ENCODE peak calls at places on chromosome 2, in six cellular contexts. W is H1, H is HCT116, C is HepG2, B is K562, I is GM12878. F is an unnamed sample. For H3K9me3, the result is how much of the 10 kb centered on the place peaks cover.

GRCh38 chr2:26595146-26595545 is 46.0 kb downstream of the CIB4 start:
- DNase-seq in H (no peak), W (peak), I (no peak), C (no peak), B (no peak), F (no peak)

GRCh38 chr2:155215037-155215707 is 516.7 kb downstream of the KCNJ3 start:
- DNase-seq in H (no peak), W (no peak), I (no peak), B (no peak), C (no peak), F (no peak)

GRCh38 chr2:98583516-98583865 is 24.8 kb downstream of the COA5 start:
- DNase-seq in C (no peak), W (peak), I (no peak), B (no peak), H (no peak), F (no peak)

GRCh38 chr2:239106314-239106908 is 258.5 kb downstream of the TWIST2 start:
- DNase-seq in I (no peak), W (peak), B (peak), H (peak), C (peak), F (peak)

GRCh38 chr2:135055182-135055786 is 3.2 kb downstream of the RAB3GAP1 start:
- DNase-seq in C (no peak), H (no peak), W (no peak), B (no peak), I (no peak), F (no peak)

GRCh38 chr2:69583434-69583833 is 60.1 kb downstream of the AAK1 start:
- DNase-seq in B (no peak), C (no peak), W (no peak), H (no peak), I (no peak), F (no peak)

GRCh38 chr2:9846554-9846953 is 3.3 kb downstream of the TAF1B start:
- DNase-seq in C (no peak), I (no peak), H (no peak), W (no peak), B (no peak), F (no peak)

GRCh38 chr2:195848119-195848899 is 191.3 kb downstream of the SLC39A10 start:
- DNase-seq in W (no peak), I (no peak), B (no peak), C (no peak), H (peak), F (no peak)

GRCh38 chr2:143171817-143172216 is 42.6 kb downstream of the ARHGAP15 start:
- DNase-seq in H (no peak), W (no peak), I (no peak), B (no peak), C (no peak), F (no peak)

GRCh38 chr2:82283075-82283474 is 1978.5 kb upstream of the LRRTM1 start:
- DNase-seq in B (no peak), W (no peak), C (no peak), I (no peak), H (no peak), F (no peak)

GRCh38 chr2:27148801-27149439 is at the start of gene TCF23:
- DNase-seq in B (no peak), C (no peak), W (no peak), H (no peak), I (no peak), F (no peak)

GRCh38 chr2:144553379-144553778 is 33.5 kb upstream of the ZEB2 start:
- DNase-seq in W (no peak), I (no peak), B (peak), H (no peak), C (no peak), F (no peak)

GRCh38 chr2:69459936-69460335 is 22.7 kb upstream of the NFU1 start:
- DNase-seq in H (no peak), I (no peak), W (no peak), B (no peak), C (no peak), F (no peak)

GRCh38 chr2:46329803-46330775 is 32.9 kb downstream of the EPAS1 start:
- DNase-seq in C (peak), H (no peak), W (no peak), I (no peak), B (no peak), F (no peak)

GRCh38 chr2:61460168-61460567 is 10.7 kb downstream of the USP34 start:
- DNase-seq in B (no peak), W (no peak), C (peak), H (no peak), I (no peak), F (no peak)

GRCh38 chr2:115174651-115175050 is 732.2 kb downstream of the DPP10 start:
- DNase-seq in C (no peak), W (no peak), H (no peak), I (no peak), B (no peak), F (no peak)

GRCh38 chr2:2229898-2230817 is 100.9 kb downstream of the MYT1L start:
- DNase-seq in I (no peak), H (no peak), C (no peak), B (no peak), W (no peak), F (no peak)

GRCh38 chr2:241797441-241798080 is 11.4 kb upstream of the NEU4 start:
- DNase-seq in W (no peak), C (no peak), B (no peak), I (no peak), H (no peak), F (no peak)

GRCh38 chr2:151042938-151043337 is 218.7 kb downstream of the RBM43 start:
- DNase-seq in B (no peak), W (no peak), C (no peak), I (no peak), H (no peak), F (no peak)

GRCh38 chr2:154952346-154953010 is 254.0 kb downstream of the KCNJ3 start:
- DNase-seq in C (no peak), H (no peak), I (no peak), B (no peak), W (no peak), F (no peak)

GRCh38 chr2:136670-137069 is 90.4 kb upstream of the FAM110C start:
- DNase-seq in I (no peak), B (no peak), C (no peak), H (no peak), W (no peak), F (no peak)

GRCh38 chr2:39306626-39307025 is 62.9 kb upstream of the CDKL4 start:
- DNase-seq in W (no peak), H (no peak), I (no peak), C (no peak), B (no peak), F (no peak)

GRCh38 chr2:54329482-54330225 is 73.6 kb upstream of the TSPYL6 start:
- DNase-seq in B (no peak), W (no peak), I (no peak), C (peak), H (no peak), F (no peak)

GRCh38 chr2:111689899-111690298 is 194.1 kb downstream of the ANAPC1 start:
- DNase-seq in I (no peak), B (no peak), C (no peak), H (no peak), W (no peak), F (no peak)

GRCh38 chr2:181680055-181680936 is at the start of gene NEUROD1:
- DNase-seq in H (no peak), I (no peak), W (peak), B (no peak), C (no peak), F (peak)

GRCh38 chr2:181679544-181679979 is 755 bp downstream of the NEUROD1 start:
- DNase-seq in B (no peak), I (no peak), H (no peak), W (no peak), C (no peak), F (no peak)

GRCh38 chr2:181682026-181682789 is 1.9 kb upstream of the NEUROD1 start:
- DNase-seq in I (no peak), B (no peak), W (peak), H (no peak), C (no peak), F (no peak)

GRCh38 chr2:181682795-181683517 is 2.6 kb upstream of the NEUROD1 start:
- DNase-seq in C (no peak), W (no peak), B (no peak), H (no peak), I (no peak), F (no peak)

DNA sequence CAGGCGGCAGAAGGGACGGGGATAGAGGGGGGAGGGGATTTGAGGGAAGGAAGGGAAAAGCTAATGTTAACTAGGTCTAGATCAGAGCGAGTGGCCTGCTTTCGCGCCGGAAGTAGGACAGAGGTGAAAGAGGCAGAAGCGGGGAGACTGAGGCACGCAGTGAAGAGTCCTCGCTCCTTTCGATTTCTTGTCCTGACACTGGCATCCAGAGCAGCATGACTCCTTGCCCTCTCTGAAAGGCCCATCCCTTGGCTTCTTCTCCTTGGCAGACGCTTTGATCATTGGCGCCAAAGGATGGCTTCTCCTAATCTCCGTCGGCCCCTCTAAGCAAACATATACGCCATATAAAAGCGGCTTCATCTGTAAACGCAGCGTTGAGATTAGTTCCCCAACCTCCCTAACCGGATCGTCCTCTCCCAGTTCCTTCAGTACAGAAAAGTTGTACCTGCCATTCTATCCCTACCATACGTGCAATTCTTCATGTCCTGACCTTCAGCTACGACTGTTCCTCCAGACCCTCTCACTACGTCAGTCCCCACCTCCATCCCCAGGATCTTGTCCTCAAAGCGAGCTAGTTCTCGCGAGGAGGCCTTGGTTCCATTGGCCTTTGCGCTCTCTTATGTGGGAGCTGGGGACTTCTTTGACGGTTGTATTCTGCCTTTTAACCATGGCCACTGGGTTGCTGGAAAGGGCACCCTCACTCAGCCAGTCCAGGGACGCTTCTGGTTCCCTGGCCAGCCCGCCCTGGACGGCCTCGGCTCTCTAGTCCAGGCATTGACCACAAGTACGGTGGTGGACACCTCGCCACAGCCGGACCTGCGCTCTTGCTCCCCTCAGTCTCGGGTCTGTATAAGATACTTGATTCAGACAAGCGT is 857 bp upstream of the NEUROD1 start:
- DNase-seq in W (peak), B (no peak), H (no peak), C (no peak), I (no peak), F (no peak)
- H3K9me3 ChIP-seq in W (under half), B (under half), H (under half), C (under half), I (under half), F (under half)

GRCh38 chr2:161136696-161137324 is 23.4 kb upstream of the TANK start:
- DNase-seq in I (peak), C (no peak), H (peak), B (no peak), W (no peak), F (no peak)
- H3K4me3 ChIP-seq in I (peak), C (no peak), H (peak), B (no peak), W (no peak), F (no peak)

DNA sequence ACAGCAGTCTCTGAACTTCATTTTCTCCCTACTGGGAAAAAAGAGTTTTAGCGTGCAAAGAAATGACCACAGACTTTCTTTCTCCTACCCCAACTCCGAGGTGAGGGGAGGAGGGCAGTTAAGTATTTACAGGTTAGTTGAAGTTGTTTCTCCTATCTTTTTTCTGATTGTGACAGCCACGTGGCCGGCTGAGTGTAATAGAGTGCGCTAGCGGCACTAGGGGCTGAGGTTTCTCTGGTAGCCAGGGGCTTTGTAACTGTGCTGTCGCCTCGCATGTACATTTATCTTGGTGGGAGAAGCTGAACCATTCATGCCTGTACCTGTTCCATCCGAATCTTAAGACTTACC is 214.1 kb upstream of the STON1 start:
- DNase-seq in W (peak), I (no peak), H (no peak), B (peak), C (peak), F (no peak)
- TF ChIP-seq ZNF274 in W (no peak), I (no peak), H (no peak), B (no peak), C (no peak), F (no peak)

GRCh38 chr2:42123426-42123825 is 45.7 kb upstream of the EML4 start:
- DNase-seq in H (no peak), B (no peak), I (no peak), C (no peak), W (no peak), F (no peak)

GRCh38 chr2:42128731-42129486 is 40.2 kb upstream of the EML4 start:
- DNase-seq in C (no peak), I (no peak), B (no peak), W (no peak), H (no peak), F (no peak)

GRCh38 chr2:42127425-42128424 is 41.4 kb upstream of the EML4 start:
- DNase-seq in H (no peak), I (peak), C (peak), W (no peak), B (no peak), F (no peak)

GRCh38 chr2:42125887-42126594 is 43.1 kb upstream of the EML4 start:
- DNase-seq in H (no peak), W (no peak), B (no peak), C (no peak), I (no peak), F (no peak)

DNA sequence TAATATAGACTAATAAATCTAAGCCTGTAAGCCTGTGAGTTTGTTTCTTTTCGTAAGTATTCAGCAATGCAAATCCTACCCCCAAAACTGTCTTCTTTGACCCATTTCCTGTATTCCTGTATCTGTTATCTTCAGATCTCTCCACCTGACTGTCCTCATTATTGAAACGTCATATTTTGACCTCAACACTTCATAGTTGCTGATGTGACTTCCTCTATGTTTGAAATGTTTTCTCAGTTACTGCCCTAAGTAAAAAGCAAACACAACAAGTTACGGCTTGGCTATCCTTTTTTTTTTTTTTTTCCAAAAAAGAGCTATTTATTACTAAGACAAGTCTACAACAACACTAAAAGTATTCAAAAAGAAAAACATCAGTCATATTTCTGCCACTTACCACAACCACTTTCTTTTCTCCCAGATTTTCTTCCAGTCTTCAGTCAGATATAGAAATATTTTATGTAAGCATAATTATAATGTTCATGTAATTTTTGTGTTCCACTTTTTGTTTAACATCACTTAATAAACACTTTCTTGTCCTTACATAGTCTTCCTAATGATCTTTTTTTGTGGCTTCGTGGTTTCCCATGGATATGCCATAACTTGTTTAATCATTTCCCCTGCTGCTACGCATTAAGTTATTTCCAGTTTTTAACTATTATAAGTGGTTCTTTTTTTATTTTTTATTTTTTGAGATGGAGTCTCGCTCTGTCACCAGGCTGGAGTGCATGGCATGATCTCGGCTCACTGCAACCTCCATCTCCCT is 44.9 kb upstream of the EML4 start:
- DNase-seq in B (no peak), I (peak), C (no peak), W (no peak), H (no peak), F (no peak)
- H3K9me3 ChIP-seq in B (under half), I (under half), C (under half), W (under half), H (under half), F (under half)

GRCh38 chr2:237405605-237406004 is 8.4 kb downstream of the COL6A3 start:
- DNase-seq in H (no peak), C (no peak), I (no peak), B (no peak), W (no peak), F (no peak)
- H3K4me3 ChIP-seq in H (no peak), C (no peak), I (no peak), B (no peak), W (no peak), F (no peak)

DNA sequence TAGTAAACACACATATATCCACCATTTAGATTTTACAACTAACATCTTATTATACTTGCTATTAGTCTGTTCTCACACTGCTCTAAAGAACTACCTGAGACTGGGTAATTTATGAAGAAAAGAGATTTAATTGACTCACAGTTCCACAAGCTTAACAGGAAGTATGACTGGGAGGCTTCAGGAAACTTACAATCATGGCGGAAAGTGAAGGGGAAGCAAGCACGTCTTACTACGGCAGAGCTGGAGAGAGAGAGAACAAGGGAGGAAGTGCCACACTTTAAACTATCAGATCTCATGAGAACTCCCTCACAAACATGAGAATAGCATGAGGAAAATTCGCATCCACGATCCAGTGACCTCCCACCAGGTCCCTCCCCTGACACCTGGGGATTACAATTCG is 240.7 kb downstream of the CAMKMT start:
- DNase-seq in C (no peak), H (no peak), W (no peak), I (no peak), B (no peak), F (no peak)
- TF ChIP-seq ZNF274 in C (no peak), H (no peak), W (no peak), I (no peak), B (no peak), F (no peak)

GRCh38 chr2:205675861-205676516 is 6.3 kb upstream of the NRP2 start:
- DNase-seq in I (no peak), W (no peak), H (peak), C (peak), B (peak), F (peak)
- H3K9me3 ChIP-seq in I (under half), W (under half), H (under half), C (under half), B (under half), F (under half)

DNA sequence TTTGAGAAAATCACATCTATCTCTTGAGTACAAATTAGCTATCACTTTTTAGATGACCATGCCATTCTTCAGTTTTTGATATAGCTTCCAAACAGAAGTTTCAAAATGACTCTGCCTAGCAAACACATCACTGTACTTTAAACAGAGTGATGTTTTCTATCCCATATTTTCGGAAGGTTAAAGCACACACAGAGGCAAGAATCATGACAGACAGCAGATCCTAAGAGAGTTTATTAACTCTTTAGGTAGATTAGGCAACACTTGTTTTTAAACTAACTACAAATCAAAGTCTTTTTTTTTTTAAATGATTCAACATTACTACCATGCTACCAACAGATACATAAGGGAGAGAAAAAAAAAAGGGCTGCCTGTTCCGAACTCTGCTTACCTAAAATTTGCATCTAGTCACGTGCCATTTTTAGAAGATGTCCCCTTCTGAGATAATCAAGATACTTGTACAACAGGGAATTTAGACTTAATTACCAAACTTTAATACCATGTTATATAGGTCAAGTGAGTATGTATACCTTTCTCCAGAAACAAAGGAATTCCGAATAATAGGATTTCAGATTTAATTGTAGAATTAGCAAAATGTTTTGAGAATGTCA is 2.7 kb downstream of the RBMS1 start:
- DNase-seq in C (peak), H (no peak), I (no peak), B (no peak), W (no peak), F (no peak)
- H3K4me3 ChIP-seq in C (peak), H (no peak), I (no peak), B (no peak), W (peak), F (no peak)